ENCODE peak calls at places on chromosomes 13 and 19, in seven cellular contexts. H is lower leg skin, W is fibroblast of pulmonary artery, O is cardiac muscle cell, L is fibroblast of mammary gland, A is nephron progenitor cell, U is WTC11. I is an unnamed sample.

GRCh38 chr13:110442946-110443632 is 118.4 kb downstream of the RAB20 start:
- DNase-seq in W (peak; percentile 78), O (peak; percentile 67), L (peak; percentile 77), A (no peak), U (no peak), H (peak; percentile 17), I (no peak)

GRCh38 chr13:95254341-95254740 is 46.9 kb downstream of the ABCC4 start:
- DNase-seq in O (no peak), A (no peak), W (no peak), L (peak; percentile 18), H (peak; percentile 26), U (no peak), I (no peak)

GRCh38 chr19:44748426-44749254 is at the start of gene BCL3:
- DNase-seq in L (peak; percentile 64), U (no peak), A (peak; percentile 52), W (peak; percentile 80), H (peak; percentile 93), O (peak; percentile 88), I (no peak)

GRCh38 chr19:7637374-7638256 is 705 bp downstream of the STXBP2 start:
- DNase-seq in H (no peak), W (peak; percentile 17), U (no peak), O (peak; percentile 57), L (no peak), A (no peak), I (no peak)

GRCh38 chr13:58531614-58532013 is 900.1 kb downstream of the PCDH17 start:
- DNase-seq in A (no peak), L (no peak), W (no peak), O (no peak), H (no peak), U (no peak), I (no peak)

GRCh38 chr19:489418-490196 is 6.7 kb upstream of the MADCAM1 start:
- DNase-seq in O (peak; percentile 42), A (no peak), L (peak; percentile 30), U (peak; percentile 58), H (peak; percentile 84), W (peak; percentile 31), I (no peak)

GRCh38 chr13:102935896-102936321 is 90.1 kb downstream of the ERCC5 start:
- DNase-seq in O (no peak), W (no peak), L (no peak), H (no peak), U (no peak), A (no peak), I (no peak)

GRCh38 chr13:113403255-113404104 is 39.5 kb upstream of the GRTP1 start:
- DNase-seq in W (no peak), L (no peak), A (no peak), U (peak; percentile 11), O (no peak), H (peak; percentile 85), I (no peak)

GRCh38 chr13:36820222-36820621 is 1.2 kb downstream of the RFXAP start:
- DNase-seq in H (no peak), U (no peak), A (no peak), O (no peak), L (no peak), W (no peak), I (no peak)

GRCh38 chr13:94776956-94777355 is 64.6 kb upstream of the SOX21 start:
- DNase-seq in O (no peak), L (no peak), A (no peak), U (no peak), H (no peak), W (peak; percentile 2), I (no peak)

GRCh38 chr13:30934381-30934780 is 1.9 kb downstream of the TEX26 start:
- DNase-seq in L (no peak), H (no peak), A (no peak), O (no peak), U (peak; percentile 35), W (no peak), I (no peak)

GRCh38 chr19:17001603-17002183 is 24.9 kb downstream of the CPAMD8 start:
- DNase-seq in U (no peak), H (no peak), W (no peak), O (no peak), L (no peak), A (no peak), I (no peak)

GRCh38 chr13:81606074-81606473 is 1265.1 kb upstream of the SPRY2 start:
- DNase-seq in O (no peak), H (no peak), W (no peak), A (no peak), L (no peak), U (no peak), I (no peak)

GRCh38 chr13:81609335-81609734 is 1268.4 kb upstream of the SPRY2 start:
- DNase-seq in U (no peak), O (no peak), H (no peak), L (no peak), W (no peak), A (no peak), I (no peak)

GRCh38 chr13:81610613-81611012 is 1269.7 kb upstream of the SPRY2 start:
- DNase-seq in W (no peak), A (no peak), O (no peak), L (no peak), H (no peak), U (no peak), I (no peak)
- TF ChIP-seq CTCF in W (no peak), A (no peak), O (no peak), L (no peak), H (no peak), U (no peak), I (peak; percentile 30)

GRCh38 chr19:38190793-38191192 is 33.2 kb downstream of the DPF1 start:
- DNase-seq in U (no peak), L (no peak), H (no peak), O (no peak), W (no peak), A (no peak), I (no peak)

GRCh38 chr19:38195237-38195636 is 28.8 kb downstream of the DPF1 start:
- DNase-seq in A (no peak), W (no peak), H (no peak), U (no peak), O (no peak), L (no peak), I (no peak)

GRCh38 chr19:38191747-38192146 is 32.3 kb downstream of the DPF1 start:
- DNase-seq in U (no peak), H (no peak), L (no peak), O (no peak), W (no peak), A (no peak), I (no peak)

GRCh38 chr19:38194061-38194701 is 29.8 kb downstream of the DPF1 start:
- DNase-seq in H (no peak), L (no peak), U (no peak), A (no peak), O (no peak), W (no peak), I (no peak)

GRCh38 chr19:38193445-38193844 is 30.6 kb downstream of the DPF1 start:
- DNase-seq in H (no peak), L (no peak), A (no peak), U (no peak), O (no peak), W (no peak), I (no peak)
- TF ChIP-seq CTCF in H (no peak), L (no peak), A (no peak), U (no peak), O (no peak), W (no peak), I (no peak)

GRCh38 chr19:18674616-18675015 is 8.9 kb upstream of the CRTC1 start:
- DNase-seq in W (no peak), H (no peak), A (no peak), L (peak; percentile 33), U (no peak), O (no peak), I (no peak)

GRCh38 chr19:18670313-18670712 is 13.2 kb upstream of the CRTC1 start:
- DNase-seq in H (no peak), U (no peak), W (no peak), A (no peak), O (no peak), L (no peak), I (no peak)

GRCh38 chr19:18671303-18672043 is 12.0 kb upstream of the CRTC1 start:
- DNase-seq in W (no peak), H (no peak), L (no peak), A (no peak), U (no peak), O (no peak), I (no peak)

GRCh38 chr19:18672044-18672451 is 11.4 kb upstream of the CRTC1 start:
- DNase-seq in O (no peak), H (no peak), L (no peak), A (no peak), U (no peak), W (no peak), I (no peak)

GRCh38 chr19:18672606-18673337 is 10.7 kb upstream of the CRTC1 start:
- DNase-seq in A (no peak), O (peak; percentile 53), H (no peak), L (peak; percentile 51), W (peak; percentile 53), U (no peak), I (no peak)
- TF ChIP-seq CTCF in A (no peak), O (peak; percentile 34), H (no peak), L (peak; percentile 37), W (peak; percentile 39), U (no peak), I (peak; percentile 32)

DNA sequence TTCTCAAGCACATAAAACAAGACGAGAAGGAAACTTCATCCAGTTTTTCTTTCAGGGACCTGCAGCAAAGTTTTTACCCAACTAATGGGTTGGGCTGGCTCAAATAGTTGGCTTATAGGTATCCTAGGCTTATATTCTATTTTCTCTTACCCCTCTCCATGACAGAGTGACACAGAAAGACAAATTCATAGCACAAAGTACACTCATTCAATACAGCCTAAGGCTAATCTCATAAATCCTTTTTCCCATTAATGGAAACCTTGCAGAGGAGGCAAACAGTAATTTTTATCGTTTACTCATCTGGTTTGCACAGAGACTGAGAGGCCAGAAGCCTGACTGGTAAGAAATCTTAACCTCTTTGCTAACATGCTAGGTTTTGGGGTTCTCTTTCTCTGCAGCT is 1589.9 kb downstream of the SLITRK1 start:
- DNase-seq in W (no peak), H (no peak), U (no peak), A (no peak), L (no peak), O (no peak), I (no peak)
- TF ChIP-seq CTCF in W (no peak), H (no peak), U (no peak), A (no peak), L (no peak), O (no peak), I (no peak)

DNA sequence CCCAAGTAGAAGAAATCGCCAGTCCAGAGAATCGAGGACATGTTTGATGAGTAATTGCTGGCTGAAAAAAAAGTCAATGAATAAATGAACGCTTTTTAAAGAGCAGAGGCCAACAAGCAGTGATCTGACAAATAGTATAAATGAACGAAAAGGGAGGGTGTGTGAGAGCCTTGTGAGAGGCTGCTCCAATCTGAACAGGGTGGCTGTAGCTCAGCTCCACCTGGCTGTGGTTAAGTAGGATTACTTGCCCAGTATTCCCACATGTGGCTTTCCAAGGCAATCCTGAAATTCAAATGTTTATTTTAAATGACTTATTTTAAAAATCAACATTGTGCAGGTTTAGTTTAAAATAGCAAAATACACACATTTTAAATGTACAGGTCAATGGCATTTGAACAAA is 117.0 kb downstream of the TSHZ3 start:
- DNase-seq in L (peak; percentile 73), H (no peak), W (no peak), O (no peak), A (no peak), U (no peak), I (no peak)
- TF ChIP-seq CTCF in L (peak; percentile 10), H (no peak), W (no peak), O (no peak), A (no peak), U (no peak), I (peak; percentile 24)

I was measured in osteocyte.